ENCODE peak calls at places on chromosomes 5 and 9, in ten cellular contexts. Y is SK-N-SH, R is GM12865, F is adrenal gland, S is adipocyte, U is lower lobe of right lung, I is fibroblast of the aortic adventitia, Z is psoas muscle, V is foreskin fibroblast, D is fibroblast of pulmonary artery. P is an unnamed sample.

GRCh38 chr5:35136386-35136785 is 88.6 kb upstream of the AGXT2 start:
- DNase-seq in D (peak), S (peak), I (peak), Z (no peak), U (no peak), Y (no peak), F (no peak), R (peak), V (peak), P (peak)

GRCh38 chr5:158877124-158877581 is 222.6 kb downstream of the EBF1 start:
- DNase-seq in V (peak), F (no peak), U (no peak), I (peak), R (peak), S (peak), D (no peak), Y (no peak), Z (no peak), P (no peak)

GRCh38 chr9:72038890-72039410 is 21.5 kb downstream of the C9orf57 start:
- DNase-seq in D (peak), Z (peak), U (peak), S (peak), F (peak), R (peak), I (peak), V (peak), Y (peak), P (peak)

GRCh38 chr5:140827704-140828401 is at the start of gene PCDHA6:
- DNase-seq in D (peak), F (no peak), Z (no peak), V (peak), Y (no peak), R (no peak), U (no peak), I (no peak), S (peak), P (no peak)

GRCh38 chr9:100577776-100578448 is at the start of gene CAVIN4:
- DNase-seq in Z (peak), U (no peak), I (peak), V (peak), R (no peak), Y (no peak), S (peak), D (peak), F (no peak), P (peak)

GRCh38 chr5:160749026-160749425 is 103.0 kb downstream of the ATP10B start:
- DNase-seq in R (no peak), I (no peak), S (no peak), Y (no peak), Z (no peak), F (no peak), V (no peak), U (no peak), D (no peak), P (no peak)

GRCh38 chr5:127392762-127393161 is 102.2 kb downstream of the MEGF10 start:
- DNase-seq in Y (no peak), Z (no peak), F (no peak), I (no peak), S (no peak), D (no peak), V (peak), R (peak), U (no peak), P (no peak)

GRCh38 chr5:169548315-169548714 is 35.3 kb upstream of the SPDL1 start:
- DNase-seq in Z (no peak), R (peak), F (no peak), D (peak), I (peak), U (no peak), Y (peak), S (peak), V (peak), P (peak)

GRCh38 chr5:113123563-113123962 is 147.0 kb downstream of the DCP2 start:
- DNase-seq in R (peak), Z (no peak), S (no peak), V (no peak), D (no peak), F (no peak), I (no peak), U (no peak), Y (no peak), P (peak)

GRCh38 chr9:37994639-37995347 is 74.2 kb downstream of the SHB start:
- DNase-seq in V (peak), R (peak), Y (peak), S (peak), I (no peak), U (peak), D (peak), F (peak), Z (peak), P (peak)

GRCh38 chr5:160511280-160511929 is 89.8 kb downstream of the PTTG1 start:
- DNase-seq in V (no peak), R (no peak), F (no peak), D (no peak), Z (no peak), I (no peak), Y (no peak), U (no peak), S (no peak), P (no peak)

GRCh38 chr9:93896496-93897033 is 58.6 kb downstream of the BARX1 start:
- DNase-seq in I (no peak), U (no peak), Z (peak), Y (peak), F (no peak), R (no peak), D (no peak), V (no peak), S (no peak), P (no peak)

GRCh38 chr5:58181578-58182286 is 278.2 kb downstream of the PLK2 start:
- DNase-seq in R (no peak), Y (no peak), U (no peak), S (peak), F (no peak), Z (no peak), D (no peak), V (no peak), I (no peak), P (no peak)

GRCh38 chr9:117178596-117179111 is 236.2 kb downstream of the ASTN2 start:
- DNase-seq in U (no peak), Z (no peak), S (no peak), F (no peak), I (no peak), R (no peak), Y (peak), D (no peak), V (no peak), P (no peak)

GRCh38 chr9:20640331-20641187 is 18.3 kb upstream of the MLLT3 start:
- DNase-seq in F (peak), I (peak), R (peak), Y (peak), U (peak), D (peak), Z (peak), V (peak), S (peak), P (no peak)

GRCh38 chr5:17378346-17378984 is 119.6 kb upstream of the TAF11L2 start:
- DNase-seq in Y (no peak), S (peak), D (peak), F (no peak), Z (no peak), V (peak), I (peak), U (no peak), R (no peak), P (peak)

GRCh38 chr5:130290219-130290618 is 386.0 kb downstream of the CHSY3 start:
- DNase-seq in Y (no peak), S (peak), D (peak), V (no peak), R (no peak), F (no peak), U (no peak), I (peak), Z (no peak), P (no peak)

GRCh38 chr9:16611969-16612368 is 258.5 kb downstream of the BNC2 start:
- DNase-seq in V (peak), I (peak), D (no peak), S (peak), F (no peak), Z (no peak), U (no peak), Y (no peak), R (no peak), P (peak)

GRCh38 chr9:87276327-87276841 is 221.3 kb upstream of the DAPK1 start:
- DNase-seq in S (peak), F (no peak), Z (no peak), Y (no peak), D (peak), V (peak), I (peak), R (peak), U (no peak), P (peak)

GRCh38 chr9:36033788-36034187 is 2.9 kb upstream of the RECK start:
- DNase-seq in S (no peak), Y (no peak), R (no peak), U (no peak), D (no peak), F (no peak), V (no peak), Z (no peak), I (no peak), P (no peak)

GRCh38 chr5:127967983-127968592 is 115.5 kb upstream of the SLC12A2 start:
- DNase-seq in S (no peak), I (no peak), U (no peak), F (no peak), V (peak), Z (no peak), R (no peak), D (no peak), Y (no peak), P (no peak)

GRCh38 chr5:69512740-69513260 is 20.2 kb downstream of the OCLN start:
- DNase-seq in R (no peak), D (peak), U (no peak), F (no peak), Z (no peak), Y (no peak), V (peak), I (peak), S (peak), P (peak)

GRCh38 chr5:23033864-23034263 is 180.7 kb upstream of the CDH12 start:
- DNase-seq in I (no peak), U (no peak), V (no peak), S (no peak), D (no peak), R (no peak), Y (no peak), F (no peak), Z (no peak), P (no peak)

GRCh38 chr5:151344088-151344487 is 3.3 kb downstream of the SLC36A2 start:
- DNase-seq in D (no peak), Y (no peak), U (no peak), I (no peak), R (no peak), V (no peak), F (no peak), S (no peak), Z (no peak), P (no peak)

GRCh38 chr5:56326770-56327169 is 93.6 kb upstream of the ANKRD55 start:
- DNase-seq in S (no peak), V (no peak), U (no peak), R (no peak), Y (no peak), Z (no peak), I (no peak), D (no peak), F (no peak), P (no peak)

GRCh38 chr9:109455861-109456260 is 42.2 kb downstream of the PTPN3 start:
- DNase-seq in U (no peak), F (no peak), D (no peak), Z (no peak), R (no peak), S (no peak), I (no peak), Y (no peak), V (no peak), P (no peak)

DNA sequence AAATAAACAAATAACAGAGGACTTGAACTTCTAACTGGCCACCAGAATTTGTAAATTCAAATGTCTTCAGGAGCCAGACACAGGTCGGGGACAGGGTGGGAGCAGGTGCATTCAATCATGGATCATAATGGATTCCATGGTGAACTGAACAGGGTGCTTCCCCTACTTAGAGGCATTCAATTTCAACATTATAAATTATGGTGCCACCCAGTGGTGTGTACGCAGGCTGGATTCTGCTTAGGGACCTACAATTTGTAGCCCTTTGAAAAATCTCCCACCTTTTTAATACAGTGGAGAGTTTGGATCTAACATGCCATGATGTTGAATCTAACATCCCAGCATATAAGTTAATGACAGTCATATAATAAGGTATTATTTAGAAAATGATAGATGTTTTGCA is 22.3 kb downstream of the KLF9 start:
- DNase-seq in D (no peak), S (peak), U (no peak), I (no peak), Y (peak), F (no peak), Z (no peak), R (no peak), V (peak), P (no peak)
- H3K4me3 ChIP-seq in D (no peak), S (no peak), U (no peak), I (no peak), Y (no peak), F (no peak), Z (peak), R (no peak), V (no peak), P (no peak)

GRCh38 chr5:115961413-115962238 is 649 bp upstream of the LVRN start:
- DNase-seq in F (no peak), R (no peak), S (peak), V (peak), U (no peak), D (no peak), I (peak), Y (peak), Z (peak), P (no peak)
- H3K4me3 ChIP-seq in F (no peak), R (no peak), S (peak), V (peak), U (no peak), D (no peak), I (peak), Y (peak), Z (peak), P (peak)

GRCh38 chr5:143398451-143399237 is 4.8 kb downstream of the NR3C1 start:
- DNase-seq in Y (no peak), Z (no peak), U (no peak), S (peak), I (peak), V (no peak), D (no peak), F (no peak), R (no peak), P (peak)

GRCh38 chr5:143399616-143400540 is 3.6 kb downstream of the NR3C1 start:
- DNase-seq in U (no peak), F (no peak), I (peak), V (peak), Z (no peak), S (peak), Y (no peak), R (no peak), D (no peak), P (no peak)

GRCh38 chr5:143396353-143396940 is 7.0 kb downstream of the NR3C1 start:
- DNase-seq in F (no peak), D (no peak), S (no peak), Z (no peak), I (no peak), R (no peak), V (no peak), U (no peak), Y (no peak), P (no peak)

GRCh38 chr5:143397302-143398052 is 6.0 kb downstream of the NR3C1 start:
- DNase-seq in Y (no peak), D (no peak), F (no peak), Z (no peak), I (peak), R (no peak), V (no peak), U (no peak), S (no peak), P (no peak)

GRCh38 chr5:143398053-143398355 is 5.5 kb downstream of the NR3C1 start:
- DNase-seq in S (no peak), Z (no peak), D (no peak), F (no peak), R (no peak), U (no peak), Y (no peak), I (no peak), V (no peak), P (no peak)
- H3K4me3 ChIP-seq in S (peak), Z (peak), D (peak), F (no peak), R (peak), U (peak), Y (peak), I (peak), V (peak), P (peak)

GRCh38 chr5:173763410-173763809 is 124.7 kb upstream of the CPEB4 start:
- DNase-seq in Z (no peak), U (no peak), I (no peak), F (no peak), S (no peak), V (no peak), D (no peak), Y (no peak), R (no peak), P (no peak)
- H3K4me3 ChIP-seq in Z (no peak), U (no peak), I (no peak), F (no peak), S (no peak), V (no peak), D (no peak), Y (no peak), R (no peak), P (no peak)

DNA sequence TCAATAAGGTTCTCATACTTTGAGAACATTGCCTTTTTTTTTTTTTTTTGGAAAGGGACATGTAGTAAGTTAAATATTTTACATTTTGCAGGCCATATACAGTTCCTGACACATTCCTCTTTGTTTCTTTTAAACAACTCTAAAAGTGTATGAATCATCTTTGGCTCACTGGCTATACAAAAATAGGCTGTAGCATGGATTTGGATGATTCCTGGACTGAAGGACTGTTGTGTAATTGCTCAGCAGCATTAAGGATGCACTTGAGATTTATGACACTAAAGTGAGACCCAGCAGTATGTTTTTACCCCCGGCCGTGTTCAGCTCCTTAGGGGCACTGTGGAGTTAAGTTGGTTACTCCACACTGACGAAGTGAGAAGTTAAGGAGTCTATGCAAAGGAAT is 41.3 kb downstream of the VPS13A start:
- DNase-seq in F (no peak), V (peak), Z (no peak), Y (no peak), D (peak), S (peak), I (peak), R (no peak), U (no peak), P (peak)
- H3K4me3 ChIP-seq in F (no peak), V (no peak), Z (no peak), Y (no peak), D (no peak), S (no peak), I (no peak), R (no peak), U (no peak), P (no peak)

DNA sequence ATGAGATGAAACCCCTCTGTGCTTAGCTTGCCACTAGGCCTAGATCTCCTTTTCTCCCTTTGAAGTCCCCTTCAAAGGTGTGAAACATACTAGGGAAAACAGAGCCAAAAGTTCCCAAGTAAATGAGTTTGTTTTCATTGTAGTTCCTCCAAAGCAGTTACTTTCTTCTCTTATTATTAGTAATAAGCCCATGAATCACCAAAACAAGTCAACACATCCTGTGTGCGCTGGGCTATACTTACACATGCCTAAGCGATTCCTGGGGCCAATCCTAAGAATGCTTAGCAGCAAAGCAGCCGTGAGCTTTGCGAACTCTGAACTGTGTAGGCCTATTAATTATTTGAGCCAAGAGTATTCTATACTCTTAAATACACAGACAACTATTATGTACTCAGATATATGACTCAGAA is 7.6 kb downstream of the ENC1 start:
- DNase-seq in S (no peak), I (peak), D (peak), V (peak), F (no peak), R (peak), Y (no peak), U (no peak), Z (no peak), P (peak)
- H3K4me3 ChIP-seq in S (no peak), I (no peak), D (no peak), V (no peak), F (no peak), R (no peak), Y (no peak), U (no peak), Z (no peak), P (no peak)

DNA sequence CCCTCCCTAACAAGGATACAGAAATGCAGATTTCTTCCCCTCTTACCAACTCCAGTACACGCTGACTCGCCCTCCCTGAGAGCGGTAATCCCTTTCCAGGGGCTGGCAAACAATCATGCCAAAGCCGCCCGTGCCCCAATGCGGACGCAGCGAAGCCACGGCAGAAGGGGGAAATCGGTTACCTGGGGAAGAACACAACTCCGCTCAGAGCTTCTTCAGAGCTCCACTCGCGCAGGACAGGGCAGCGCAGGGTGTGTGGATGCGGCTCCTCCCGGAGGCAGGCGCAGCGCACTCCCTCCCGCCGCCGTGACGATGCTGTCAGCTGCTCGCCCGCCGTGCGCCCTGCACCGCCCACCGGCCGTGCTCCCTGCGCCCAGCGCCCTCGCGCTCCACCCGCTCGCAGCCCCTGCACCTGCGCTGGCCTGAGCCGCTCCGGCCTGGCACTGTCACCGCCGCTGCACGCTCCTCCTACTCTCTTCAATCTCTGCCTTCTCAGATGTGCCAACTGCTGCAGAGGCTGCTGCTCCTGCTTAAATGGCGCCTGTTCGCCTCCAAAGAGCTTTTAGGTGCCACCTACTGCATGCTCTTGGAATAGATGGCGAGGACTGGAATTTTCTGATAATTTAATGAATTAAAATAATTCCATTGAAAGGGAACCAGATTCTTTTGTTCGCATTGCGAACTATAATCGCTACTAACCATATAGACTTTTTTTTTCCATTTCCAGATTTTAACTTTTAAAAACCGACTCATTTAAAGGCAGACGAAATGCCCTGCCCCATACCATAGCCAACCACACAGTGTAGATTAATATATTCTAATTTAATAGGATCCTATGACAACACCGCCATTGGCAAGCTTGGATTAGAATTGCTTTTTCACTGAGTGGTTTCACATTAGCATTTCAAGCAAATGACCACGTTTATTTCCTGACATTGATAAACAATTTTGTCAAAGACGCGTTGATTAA is at the start of gene DIRAS2:
- DNase-seq in Z (peak), V (peak), U (peak), S (peak), Y (peak), D (peak), R (peak), F (peak), I (peak), P (peak)
- H3K4me3 ChIP-seq in Z (peak), V (peak), U (peak), S (peak), Y (peak), D (peak), R (no peak), F (no peak), I (peak), P (peak)